ENCODE peak calls at places on chromosomes 4 and X, in nine cellular contexts. D is HEK293T; J is stimulated activated CD4-positive, alpha-beta T cell treated with anti-CD3 and anti-CD28 coated beads, Interleukin-1b, Interleukin-23, amount 100 ng/mL, for 48 hours; U is NCI-H1417; H is OCI-LY7; X is central memory CD4-positive, alpha-beta T cell; L is Kasumi-1; K is AG09309; S is NCI-H526. N is an unnamed sample.

GRCh38 chr4:4857001-4857808 is 2.3 kb upstream of the MSX1 start:
- DNase-seq in J (no peak), S (no peak), X (no peak), D (no peak), L (no peak), H (no peak), U (no peak), K (no peak), N (no peak)

GRCh38 chrX:121333942-121334341 is 286.5 kb downstream of the GLUD2 start:
- DNase-seq in D (no peak), K (no peak), X (no peak), S (peak), H (peak), J (no peak), L (no peak), U (no peak), N (no peak)

GRCh38 chr4:165398570-165398969 is 19.8 kb downstream of the CPE start:
- DNase-seq in D (peak), X (no peak), K (no peak), L (no peak), H (peak), J (no peak), S (peak), U (peak), N (no peak)

GRCh38 chr4:4413806-4414205 is 26.9 kb downstream of the NSG1 start:
- DNase-seq in X (no peak), U (no peak), H (no peak), D (no peak), J (no peak), L (no peak), S (no peak), K (no peak), N (no peak)

GRCh38 chr4:175306436-175306835 is 388.3 kb downstream of the ADAM29 start:
- DNase-seq in X (no peak), K (no peak), H (no peak), L (no peak), S (no peak), U (no peak), D (no peak), J (no peak), N (no peak)

GRCh38 chr4:86595426-86595805 is 1.3 kb downstream of the PTPN13 start:
- DNase-seq in H (no peak), K (no peak), U (no peak), J (no peak), X (peak), D (peak), L (peak), S (peak), N (no peak)

GRCh38 chrX:54824195-54824594 is 16.6 kb downstream of the MAGED2 start:
- DNase-seq in H (no peak), X (no peak), L (no peak), U (no peak), J (no peak), S (no peak), K (no peak), D (no peak), N (no peak)

GRCh38 chr4:15147709-15148651 is 145.7 kb downstream of the CPEB2 start:
- DNase-seq in S (no peak), L (no peak), D (no peak), K (no peak), X (no peak), J (no peak), U (no peak), H (no peak), N (no peak)

GRCh38 chrX:56726609-56727008 is 2.4 kb upstream of the NBDY start:
- DNase-seq in D (peak), J (peak), S (peak), K (peak), H (peak), L (peak), X (peak), U (peak), N (no peak)

GRCh38 chr4:3768842-3769641 is 2.9 kb downstream of the ADRA2C start:
- DNase-seq in D (no peak), J (no peak), K (no peak), X (no peak), S (no peak), L (no peak), U (no peak), H (peak), N (no peak)

GRCh38 chrX:7110821-7111276 is 36.7 kb upstream of the STS start:
- DNase-seq in L (no peak), H (peak), K (no peak), D (no peak), X (no peak), J (no peak), S (no peak), U (no peak), N (no peak)

N was measured in endothelial cell.